ENCODE peak calls at places on chromosomes 7 and 10, in six cellular contexts. Z is stimulated activated CD4-positive, alpha-beta T cell treated with anti-CD3 and anti-CD28 coated beads, TNF-alpha, amount 100 ng/mL, for 1 hour; A is NCI-H748 treated with DMSO at 0.1 percent for 48 hours; J is tibial nerve; Y is psoas muscle; P is RKO. Q is an unnamed sample.

GRCh38 chr7:113281223-113281622 is 162.9 kb upstream of the SMIM30 start:
- DNase-seq in Z (no peak), A (no peak), J (no peak), Y (no peak), P (no peak), Q (no peak)

GRCh38 chr10:43160067-43160918 is 22.0 kb downstream of the CSGALNACT2 start:
- DNase-seq in Z (no peak), A (no peak), J (no peak), Y (no peak), P (peak; percentile 82), Q (no peak)

GRCh38 chr7:47392241-47392759 is 189.6 kb downstream of the TNS3 start:
- DNase-seq in Z (no peak), A (no peak), J (no peak), Y (peak; percentile 84), P (no peak), Q (no peak)

GRCh38 chr7:132654150-132654549 is 77.9 kb upstream of the PLXNA4 start:
- DNase-seq in Z (no peak), A (no peak), J (no peak), Y (no peak), P (peak; percentile 31), Q (no peak)

GRCh38 chr7:140050100-140050499 is 12.7 kb downstream of the PARP12 start:
- DNase-seq in Z (no peak), A (no peak), J (no peak), Y (no peak), P (no peak), Q (no peak)

GRCh38 chr7:64872809-64873500 is 30.1 kb upstream of the ZNF273 start:
- DNase-seq in Z (no peak), A (no peak), J (no peak), Y (no peak), P (no peak), Q (no peak)

GRCh38 chr10:79342811-79343541 is 4.3 kb upstream of the PPIF start:
- DNase-seq in Z (no peak), A (no peak), J (no peak), Y (no peak), P (no peak), Q (peak; percentile 38)

GRCh38 chr10:34319197-34319846 is 495.8 kb downstream of the PARD3 start:
- DNase-seq in Z (no peak), A (peak; percentile 94), J (no peak), Y (no peak), P (peak; percentile 16), Q (no peak)

GRCh38 chr7:138890782-138891445 is 90.3 kb downstream of the KIAA1549 start:
- DNase-seq in Z (no peak), A (peak; percentile 22), J (peak; percentile 30), Y (no peak), P (no peak), Q (peak; percentile 67)

GRCh38 chr7:148535227-148535626 is 55.3 kb upstream of the C7orf33 start:
- DNase-seq in Z (no peak), A (no peak), J (no peak), Y (no peak), P (peak; percentile 22), Q (peak; percentile 44)

GRCh38 chr7:135508853-135509588 is 881 bp downstream of the CNOT4 start:
- DNase-seq in Z (no peak), A (peak; percentile 57), J (no peak), Y (no peak), P (peak; percentile 84), Q (peak; percentile 53)

GRCh38 chr10:76278811-76279460 is 847.5 kb downstream of the LRMDA start:
- DNase-seq in Z (no peak), A (no peak), J (no peak), Y (no peak), P (no peak), Q (no peak)

GRCh38 chr10:95217476-95217875 is 23.4 kb downstream of the ACSM6 start:
- DNase-seq in Z (no peak), A (no peak), J (no peak), Y (no peak), P (no peak), Q (no peak)

GRCh38 chr10:119871881-119872609 is 598 bp downstream of the MCMBP start:
- DNase-seq in Z (peak; percentile 39), A (peak; percentile 25), J (no peak), Y (peak; percentile 71), P (peak; percentile 40), Q (peak; percentile 37)

GRCh38 chr7:48992816-48993215 is 68.5 kb downstream of the CDC14C start:
- DNase-seq in Z (no peak), A (no peak), J (no peak), Y (no peak), P (no peak), Q (no peak)

GRCh38 chr10:18879284-18879683 is 169.3 kb upstream of the MALRD1 start:
- DNase-seq in Z (no peak), A (no peak), J (no peak), Y (no peak), P (no peak), Q (no peak)

GRCh38 chr7:112112822-112113255 is 93.4 kb downstream of the DOCK4 start:
- DNase-seq in Z (no peak), A (no peak), J (no peak), Y (no peak), P (no peak), Q (no peak)

GRCh38 chr7:927031-927671 is 27.3 kb downstream of the ADAP1 start:
- DNase-seq in Z (no peak), A (no peak), J (peak; percentile 12), Y (peak; percentile 40), P (no peak), Q (peak; percentile 79)

GRCh38 chr7:132732466-132732865 is 156.2 kb upstream of the PLXNA4 start:
- DNase-seq in Z (no peak), A (no peak), J (no peak), Y (no peak), P (no peak), Q (no peak)

GRCh38 chr7:148927141-148927540 is 43.0 kb upstream of the EZH2 start:
- DNase-seq in Z (no peak), A (no peak), J (no peak), Y (no peak), P (no peak), Q (no peak)